ENCODE peak calls at places on chromosomes 3 and 15, in eight cellular contexts. C, S, O, T, F, B, J and K are unnamed samples.

GRCh38 chr3:52367891-52368880 is 52.1 kb downstream of the DNAH1 start:
- DNase-seq in J (no peak), S (no peak), C (no peak), T (no peak), O (no peak), B (peak; percentile 52), F (no peak), K (no peak)

GRCh38 chr15:52241489-52241888 is 50.3 kb upstream of the GNB5 start:
- DNase-seq in S (no peak), O (no peak), J (no peak), T (no peak), C (no peak), B (no peak), F (no peak), K (no peak)

GRCh38 chr3:134998855-134999254 is 203.8 kb downstream of the EPHB1 start:
- DNase-seq in J (no peak), B (no peak), T (peak; percentile 16), C (no peak), O (no peak), S (no peak), F (peak; percentile 9), K (peak; percentile 1)

GRCh38 chr3:54899273-54899672 is 28.6 kb downstream of the LRTM1 start:
- DNase-seq in C (no peak), F (no peak), T (no peak), J (no peak), O (peak; percentile 6), S (no peak), B (no peak), K (no peak)

GRCh38 chr3:151014619-151015018 is 42.1 kb upstream of the CLRN1 start:
- DNase-seq in J (no peak), O (no peak), S (no peak), B (no peak), C (no peak), F (no peak), T (no peak), K (peak; percentile 31)

GRCh38 chr3:166554006-166554405 is 716.8 kb upstream of the BCHE start:
- DNase-seq in C (no peak), S (no peak), O (no peak), B (no peak), T (no peak), F (no peak), J (no peak), K (no peak)

GRCh38 chr3:38404286-38404685 is 49.4 kb upstream of the ACVR2B start:
- DNase-seq in F (no peak), S (no peak), J (no peak), C (no peak), B (no peak), T (no peak), O (no peak), K (peak; percentile 35)

GRCh38 chr15:78937132-78937739 is 7.6 kb downstream of the CTSH start:
- DNase-seq in B (peak; percentile 41), F (no peak), S (no peak), C (no peak), O (no peak), T (no peak), J (no peak), K (no peak)

GRCh38 chr15:85482896-85483295 is 102.5 kb downstream of the AKAP13 start:
- DNase-seq in C (peak; percentile 33), J (no peak), B (no peak), F (no peak), T (no peak), S (no peak), O (no peak), K (peak; percentile 29)

GRCh38 chr15:79496838-79497237 is 64.7 kb downstream of the MINAR1 start:
- DNase-seq in B (no peak), J (no peak), S (no peak), T (no peak), O (no peak), F (no peak), C (no peak), K (no peak)

GRCh38 chr3:13688034-13688433 is 139.1 kb downstream of the FBLN2 start:
- DNase-seq in F (no peak), B (no peak), J (no peak), C (no peak), S (no peak), O (no peak), T (no peak), K (no peak)

GRCh38 chr3:135009014-135009413 is 214.0 kb downstream of the EPHB1 start:
- DNase-seq in S (no peak), T (no peak), F (no peak), C (no peak), B (no peak), J (no peak), O (no peak), K (peak; percentile 1)

GRCh38 chr15:76336254-76337046 is at the start of gene ISL2:
- DNase-seq in C (peak; percentile 97), T (peak; percentile 97), F (peak; percentile 98), B (peak; percentile 60), O (peak; percentile 86), J (no peak), S (peak; percentile 95), K (peak; percentile 90)

GRCh38 chr15:31489801-31490646 is 163.4 kb downstream of the KLF13 start:
- DNase-seq in B (peak; percentile 40), S (peak; percentile 30), O (peak; percentile 50), J (peak; percentile 22), T (peak; percentile 75), F (peak; percentile 51), C (peak; percentile 78), K (peak; percentile 77)

GRCh38 chr3:177430653-177431052 is 233.4 kb upstream of the TBL1XR1 start:
- DNase-seq in F (no peak), J (no peak), S (no peak), B (no peak), T (no peak), C (no peak), O (no peak), K (no peak)

GRCh38 chr3:141229132-141229531 is 2.5 kb upstream of the PXYLP1 start:
- DNase-seq in C (no peak), J (no peak), T (no peak), S (no peak), B (no peak), O (no peak), F (no peak), K (no peak)

GRCh38 chr3:140103986-140104645 is 169.1 kb downstream of the CLSTN2 start:
- DNase-seq in T (no peak), B (no peak), F (no peak), O (no peak), J (no peak), S (no peak), C (no peak), K (no peak)

GRCh38 chr3:160649596-160649995 is 27.4 kb upstream of the ARL14 start:
- DNase-seq in C (no peak), O (no peak), J (no peak), B (no peak), T (no peak), F (no peak), S (no peak), K (no peak)

GRCh38 chr15:52636459-52636858 is 42.7 kb downstream of the ATOSA start:
- DNase-seq in J (no peak), B (no peak), C (no peak), S (no peak), F (no peak), O (no peak), T (no peak), K (no peak)

GRCh38 chr15:94348084-94348483 is 116.7 kb downstream of the MCTP2 start:
- DNase-seq in F (no peak), S (no peak), T (no peak), C (no peak), B (no peak), O (no peak), J (no peak), K (no peak)

GRCh38 chr3:117407317-117407716 is 697.7 kb downstream of the TUSC7 start:
- DNase-seq in S (peak; percentile 5), B (peak; percentile 40), C (peak; percentile 36), F (peak; percentile 9), J (no peak), T (peak; percentile 31), O (no peak), K (peak; percentile 18)

GRCh38 chr3:161875483-161875882 is 378.9 kb downstream of the OTOL1 start:
- DNase-seq in J (no peak), F (no peak), B (no peak), T (no peak), O (no peak), S (no peak), C (no peak), K (no peak)

GRCh38 chr3:110685630-110686029 is 386.0 kb upstream of the NECTIN3 start:
- DNase-seq in S (no peak), J (no peak), F (no peak), B (no peak), C (peak; percentile 4), T (no peak), O (no peak), K (no peak)

GRCh38 chr15:78757636-78757905 is 53.7 kb downstream of the ADAMTS7 start:
- DNase-seq in J (no peak), T (no peak), C (no peak), S (no peak), B (no peak), O (no peak), F (no peak), K (no peak)

GRCh38 chr3:102090646-102091045 is 241.3 kb downstream of the NFKBIZ start:
- DNase-seq in J (no peak), T (no peak), O (no peak), F (no peak), B (peak; percentile 15), S (no peak), C (no peak), K (no peak)

GRCh38 chr15:40069178-40070165 is 30.5 kb upstream of the SRP14 start:
- DNase-seq in T (peak; percentile 90), S (peak; percentile 76), C (peak; percentile 87), B (peak; percentile 88), F (peak; percentile 78), J (no peak), O (peak; percentile 51), K (peak; percentile 77)

GRCh38 chr3:72058493-72059081 is 273.6 kb upstream of the PROK2 start:
- DNase-seq in F (no peak), O (no peak), T (no peak), C (no peak), S (no peak), B (no peak), J (no peak), K (no peak)

GRCh38 chr15:66703540-66703941 is 1.5 kb downstream of the SMAD6 start:
- DNase-seq in J (no peak), B (no peak), O (peak; percentile 58), F (peak; percentile 28), T (peak; percentile 37), C (peak; percentile 66), S (no peak), K (peak; percentile 42)

GRCh38 chr3:164235239-164235728 is 843.0 kb downstream of the SI start:
- DNase-seq in B (no peak), C (no peak), F (no peak), J (no peak), O (no peak), T (no peak), S (no peak), K (no peak)

GRCh38 chr15:100723323-100723801 is 121.0 kb downstream of the ASB7 start:
- DNase-seq in C (no peak), F (peak; percentile 59), J (no peak), S (no peak), T (no peak), O (no peak), B (no peak), K (no peak)

GRCh38 chr3:128804017-128804816 is 75.2 kb upstream of the ACAD9 start:
- DNase-seq in O (no peak), J (peak; percentile 27), S (no peak), T (peak; percentile 89), F (peak; percentile 31), B (peak; percentile 80), C (no peak), K (no peak)

GRCh38 chr3:157527471-157527881 is 24.3 kb upstream of the VEPH1 start:
- DNase-seq in T (no peak), J (no peak), S (no peak), F (no peak), C (no peak), O (no peak), B (no peak), K (no peak)

GRCh38 chr3:129727707-129728106 is 121.2 kb upstream of the PLXND1 start:
- DNase-seq in S (no peak), J (no peak), O (no peak), F (no peak), C (no peak), T (no peak), B (no peak), K (no peak)

GRCh38 chr15:68145706-68146105 is 59.4 kb downstream of the CALML4 start:
- DNase-seq in C (no peak), T (no peak), B (no peak), S (no peak), J (no peak), O (no peak), F (no peak), K (no peak)